ENCODE peak calls at places on chromosome 9, in four cellular contexts. H is mesendoderm, X is H9, B is SK-N-SH. W is an unnamed sample.

GRCh38 chr9:7293091-7293490 is 506.5 kb downstream of the DMAC1 start:
- DNase-seq in X (no peak), H (no peak), B (no peak), W (no peak)

GRCh38 chr9:136805207-136805740 is 2.5 kb upstream of the RABL6 start:
- DNase-seq in H (no peak), B (no peak), X (no peak), W (no peak)

GRCh38 chr9:120438111-120438510 is 141.9 kb downstream of the CDK5RAP2 start:
- DNase-seq in X (no peak), B (no peak), H (no peak), W (peak)

GRCh38 chr9:129852575-129852974 is 17.3 kb downstream of the USP20 start:
- DNase-seq in H (no peak), X (no peak), B (peak), W (no peak)

GRCh38 chr9:95852059-95853032 is 23.1 kb upstream of the ERCC6L2 start:
- DNase-seq in H (peak), B (no peak), X (no peak), W (no peak)

GRCh38 chr9:121972501-121972981 is 120.6 kb downstream of the TTLL11 start:
- DNase-seq in H (no peak), B (no peak), X (no peak), W (no peak)

GRCh38 chr9:15231788-15232635 is 75.0 kb downstream of the TTC39B start:
- DNase-seq in B (peak), H (peak), X (peak), W (peak)

GRCh38 chr9:19232830-19233194 is 2.3 kb downstream of the DENND4C start:
- DNase-seq in B (peak), X (no peak), H (no peak), W (no peak)

GRCh38 chr9:4038182-4038723 is 261.6 kb downstream of the GLIS3 start:
- DNase-seq in B (no peak), H (no peak), X (no peak), W (no peak)

GRCh38 chr9:34139477-34140146 is 13.1 kb upstream of the DCAF12 start:
- DNase-seq in B (peak), H (peak), X (no peak), W (peak)

GRCh38 chr9:132235894-132236661 is 74.2 kb downstream of the NTNG2 start:
- DNase-seq in B (peak), X (peak), H (peak), W (peak)

GRCh38 chr9:35195683-35196082 is 33.9 kb downstream of the UNC13B start:
- DNase-seq in B (no peak), X (no peak), H (no peak), W (no peak)

GRCh38 chr9:72324974-72325373 is 40.0 kb downstream of the ZFAND5 start:
- DNase-seq in B (no peak), X (no peak), H (no peak), W (no peak)

GRCh38 chr9:134099123-134099761 is 31.4 kb upstream of the BRD3 start:
- DNase-seq in B (no peak), H (peak), X (peak), W (peak)

GRCh38 chr9:69019808-69020207 is 5.9 kb upstream of the PRKACG start:
- DNase-seq in H (no peak), B (no peak), X (no peak), W (no peak)

GRCh38 chr9:34237836-34238235 is 59.0 kb downstream of the UBAP1 start:
- DNase-seq in B (no peak), X (no peak), H (no peak), W (no peak)

GRCh38 chr9:109194157-109194556 is 27.1 kb upstream of the FRRS1L start:
- DNase-seq in H (no peak), B (no peak), X (no peak), W (no peak)

GRCh38 chr9:6237267-6237666 is 21.7 kb downstream of the IL33 start:
- DNase-seq in B (no peak), H (no peak), X (no peak), W (no peak)

GRCh38 chr9:124448019-124448418 is 2.2 kb upstream of the ADGRD2 start:
- DNase-seq in H (no peak), X (no peak), B (no peak), W (no peak)

GRCh38 chr9:17936365-17936764 is 357.5 kb downstream of the SH3GL2 start:
- DNase-seq in X (no peak), H (peak), B (no peak), W (no peak)

GRCh38 chr9:131645078-131645776 is 94.6 kb downstream of the RAPGEF1 start:
- DNase-seq in H (no peak), B (no peak), X (no peak), W (no peak)

GRCh38 chr9:8815219-8815618 is 1015.6 kb upstream of the DMAC1 start:
- DNase-seq in H (no peak), X (no peak), B (no peak), W (no peak)

GRCh38 chr9:33923998-33924701 is 107.2 kb downstream of the UBE2R2 start:
- DNase-seq in B (no peak), X (no peak), H (no peak), W (no peak)

GRCh38 chr9:73441890-73442818 is 290.5 kb downstream of the ANXA1 start:
- DNase-seq in H (peak), B (no peak), X (peak), W (no peak)

GRCh38 chr9:119412399-119412798 is 43.2 kb upstream of the BRINP1 start:
- DNase-seq in H (peak), X (peak), B (no peak), W (no peak)

GRCh38 chr9:124271660-124272059 is 13.9 kb downstream of the NEK6 start:
- DNase-seq in X (no peak), H (no peak), B (no peak), W (no peak)

GRCh38 chr9:88781500-88782391 is 209.5 kb upstream of the S1PR3 start:
- DNase-seq in B (peak), X (peak), H (peak), W (peak)
- H3K27ac ChIP-seq in B (no peak), X (no peak), H (no peak), W (peak)

GRCh38 chr9:13588151-13589043 is 308.9 kb upstream of the MPDZ start:
- DNase-seq in X (no peak), H (no peak), B (no peak), W (no peak)

GRCh38 chr9:13589044-13589737 is 309.7 kb upstream of the MPDZ start:
- DNase-seq in X (no peak), B (no peak), H (no peak), W (no peak)

GRCh38 chr9:13586726-13587392 is 307.4 kb upstream of the MPDZ start:
- DNase-seq in X (no peak), B (no peak), H (no peak), W (no peak)

GRCh38 chr9:13587581-13587980 is 308.1 kb upstream of the MPDZ start:
- DNase-seq in H (no peak), B (no peak), X (peak), W (no peak)
- H3K27ac ChIP-seq in H (no peak), B (no peak), X (no peak), W (no peak)

GRCh38 chr9:89493671-89494070 is 4.2 kb downstream of the SEMA4D start:
- DNase-seq in H (no peak), B (no peak), X (no peak), W (no peak)

GRCh38 chr9:89493181-89493580 is 4.7 kb downstream of the SEMA4D start:
- DNase-seq in X (no peak), B (no peak), H (no peak), W (no peak)

GRCh38 chr9:89492586-89492985 is 5.3 kb downstream of the SEMA4D start:
- DNase-seq in H (no peak), B (no peak), X (no peak), W (no peak)

GRCh38 chr9:89495824-89496555 is 1.9 kb downstream of the SEMA4D start:
- DNase-seq in X (no peak), H (no peak), B (no peak), W (no peak)

GRCh38 chr9:89494199-89494598 is 3.7 kb downstream of the SEMA4D start:
- DNase-seq in B (no peak), H (no peak), X (no peak), W (no peak)
- H3K27ac ChIP-seq in B (no peak), H (no peak), X (no peak), W (no peak)

GRCh38 chr9:113373255-113373654 is 3.5 kb downstream of the HDHD3 start:
- DNase-seq in X (no peak), B (no peak), H (no peak), W (no peak)

GRCh38 chr9:113369583-113370140 is 7.1 kb downstream of the HDHD3 start:
- DNase-seq in B (no peak), H (no peak), X (no peak), W (no peak)

GRCh38 chr9:113368960-113369582 is 7.7 kb downstream of the HDHD3 start:
- DNase-seq in X (no peak), H (no peak), B (no peak), W (no peak)

GRCh38 chr9:113372059-113372458 is 4.7 kb downstream of the HDHD3 start:
- DNase-seq in H (no peak), B (no peak), X (no peak), W (no peak)

DNA sequence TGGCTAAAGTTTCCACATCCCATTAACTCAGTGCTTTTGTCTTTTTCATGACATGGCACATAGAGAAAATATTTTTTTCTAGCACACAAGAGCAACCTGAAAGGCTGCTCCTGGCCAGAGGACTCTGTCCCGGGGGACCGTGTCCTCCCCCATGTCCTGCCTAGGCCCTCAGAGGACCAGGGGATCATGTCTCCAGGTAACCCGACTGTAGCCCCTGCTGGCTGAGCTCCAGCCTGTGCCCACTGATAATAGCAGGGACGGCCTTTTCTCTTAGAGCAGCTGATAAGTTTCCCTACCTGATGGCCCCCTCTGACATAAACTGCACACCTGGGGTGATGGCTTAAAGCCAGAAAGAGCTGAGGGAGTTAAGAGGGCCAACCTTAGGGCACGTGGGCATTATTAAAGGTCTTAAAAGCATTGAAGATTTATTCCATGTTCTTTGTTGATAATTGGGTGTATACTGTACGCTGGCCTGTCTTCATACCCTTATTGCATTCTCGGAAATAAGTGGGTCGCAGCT is 5.9 kb downstream of the HDHD3 start:
- DNase-seq in B (no peak), X (no peak), H (no peak), W (no peak)
- H3K27ac ChIP-seq in B (no peak), X (no peak), H (no peak), W (no peak)

GRCh38 chr9:88990721-88991065 is 575 bp upstream of the S1PR3 start:
- DNase-seq in X (peak), H (peak), B (no peak), W (no peak)

GRCh38 chr9:88991066-88992030 is at the start of gene S1PR3:
- DNase-seq in X (peak), B (peak), H (peak), W (peak)

GRCh38 chr9:88993871-88994819 is 2.9 kb downstream of the S1PR3 start:
- DNase-seq in H (no peak), B (no peak), X (no peak), W (no peak)

GRCh38 chr9:88993327-88993726 is 2.1 kb downstream of the S1PR3 start:
- DNase-seq in H (no peak), X (no peak), B (no peak), W (no peak)

GRCh38 chr9:88992556-88992955 is 1.3 kb downstream of the S1PR3 start:
- DNase-seq in X (no peak), H (no peak), B (no peak), W (no peak)
- H3K27ac ChIP-seq in X (no peak), H (no peak), B (no peak), W (no peak)

GRCh38 chr9:125659954-125660353 is 47.1 kb downstream of the MAPKAP1 start:
- DNase-seq in X (no peak), H (peak), B (no peak), W (no peak)
- H3K27ac ChIP-seq in X (no peak), H (no peak), B (peak), W (no peak)

DNA sequence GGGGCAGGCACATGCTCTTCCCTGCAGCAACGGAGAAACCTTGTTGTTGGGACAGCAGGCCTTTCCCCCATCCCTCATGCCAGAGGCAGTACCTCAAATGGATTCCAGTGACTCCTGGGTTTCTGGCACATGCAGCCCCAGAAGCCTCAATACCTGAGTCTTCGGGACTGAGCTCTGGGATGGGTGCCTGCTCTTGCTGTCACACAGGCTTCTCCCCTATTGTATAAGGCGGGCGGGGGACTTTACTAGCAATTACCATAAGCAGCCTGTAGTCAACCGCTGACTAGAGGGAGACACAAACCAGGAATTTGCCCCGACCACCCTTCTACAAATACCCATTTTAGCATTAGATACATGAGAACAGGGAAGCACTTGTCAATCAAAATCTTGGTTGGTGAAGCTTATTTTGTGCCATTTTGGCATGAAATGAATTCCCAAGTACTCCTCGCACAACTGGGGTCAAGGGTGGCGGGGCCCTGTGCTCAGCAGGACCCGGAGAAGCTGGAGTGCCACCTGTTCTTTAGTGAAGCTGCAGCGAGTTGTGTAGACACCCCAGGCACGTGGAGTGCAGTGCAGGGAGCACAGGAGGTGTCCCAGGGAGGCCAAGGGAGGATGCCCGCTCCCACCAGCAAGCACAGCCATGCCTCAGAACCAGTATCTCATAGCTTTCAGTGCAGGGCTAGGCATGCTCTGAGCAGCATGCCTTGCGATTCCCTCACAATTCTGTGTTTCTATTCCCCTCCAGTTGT is 21.2 kb downstream of the S1PR3 start:
- DNase-seq in X (no peak), H (peak), B (no peak), W (no peak)
- H3K27ac ChIP-seq in X (no peak), H (no peak), B (no peak), W (no peak)

W was measured in HL-60.